ENCODE peak calls at places on chromosomes 5 and 9, in eight cellular contexts. X is spleen, G is sigmoid colon, R is GM12878, I is K562, Y is GM23338, W is transverse colon, Q is stomach. V is an unnamed sample.

GRCh38 chr9:121700165-121700830 is 48.9 kb downstream of the DAB2IP start:
- DNase-seq in R (no peak), W (peak), I (no peak), Y (peak), X (peak), Q (peak), G (peak), V (no peak)

GRCh38 chr9:111399772-111400563 is 69.9 kb upstream of the OR2K2 start:
- DNase-seq in G (no peak), I (peak), W (peak), X (no peak), Q (peak), R (no peak), Y (peak), V (no peak)

GRCh38 chr5:89120719-89121118 is 237.7 kb upstream of the MEF2C start:
- DNase-seq in X (no peak), R (no peak), Y (no peak), G (peak), W (peak), I (no peak), Q (no peak), V (no peak)

GRCh38 chr9:71980266-71981018 is 69.0 kb downstream of the C9orf85 start:
- DNase-seq in W (no peak), Y (no peak), I (no peak), Q (no peak), X (no peak), R (no peak), G (no peak), V (no peak)

GRCh38 chr5:14581333-14581890 is at the start of gene OTULINL:
- DNase-seq in I (peak), Q (peak), X (peak), R (no peak), Y (peak), G (peak), W (peak), V (peak)

GRCh38 chr5:34415559-34416198 is 240.4 kb upstream of the RAI14 start:
- DNase-seq in I (no peak), Q (no peak), G (no peak), X (no peak), R (peak), W (no peak), Y (peak), V (no peak)

GRCh38 chr5:150573216-150573615 is 65.3 kb downstream of the NDST1 start:
- DNase-seq in Y (no peak), W (no peak), G (peak), R (no peak), Q (no peak), I (no peak), X (no peak), V (no peak)

GRCh38 chr9:105681724-105682123 is 12.6 kb upstream of the TMEM38B start:
- DNase-seq in W (no peak), Q (no peak), I (peak), G (no peak), R (no peak), X (no peak), Y (no peak), V (no peak)

GRCh38 chr5:36820900-36821299 is 55.7 kb upstream of the NIPBL start:
- DNase-seq in Y (no peak), G (no peak), Q (no peak), W (no peak), I (peak), R (no peak), X (no peak), V (no peak)

GRCh38 chr5:172417983-172418630 is 36.2 kb downstream of the SH3PXD2B start:
- DNase-seq in W (peak), I (no peak), R (no peak), G (peak), Y (no peak), Q (peak), X (peak), V (no peak)

DNA sequence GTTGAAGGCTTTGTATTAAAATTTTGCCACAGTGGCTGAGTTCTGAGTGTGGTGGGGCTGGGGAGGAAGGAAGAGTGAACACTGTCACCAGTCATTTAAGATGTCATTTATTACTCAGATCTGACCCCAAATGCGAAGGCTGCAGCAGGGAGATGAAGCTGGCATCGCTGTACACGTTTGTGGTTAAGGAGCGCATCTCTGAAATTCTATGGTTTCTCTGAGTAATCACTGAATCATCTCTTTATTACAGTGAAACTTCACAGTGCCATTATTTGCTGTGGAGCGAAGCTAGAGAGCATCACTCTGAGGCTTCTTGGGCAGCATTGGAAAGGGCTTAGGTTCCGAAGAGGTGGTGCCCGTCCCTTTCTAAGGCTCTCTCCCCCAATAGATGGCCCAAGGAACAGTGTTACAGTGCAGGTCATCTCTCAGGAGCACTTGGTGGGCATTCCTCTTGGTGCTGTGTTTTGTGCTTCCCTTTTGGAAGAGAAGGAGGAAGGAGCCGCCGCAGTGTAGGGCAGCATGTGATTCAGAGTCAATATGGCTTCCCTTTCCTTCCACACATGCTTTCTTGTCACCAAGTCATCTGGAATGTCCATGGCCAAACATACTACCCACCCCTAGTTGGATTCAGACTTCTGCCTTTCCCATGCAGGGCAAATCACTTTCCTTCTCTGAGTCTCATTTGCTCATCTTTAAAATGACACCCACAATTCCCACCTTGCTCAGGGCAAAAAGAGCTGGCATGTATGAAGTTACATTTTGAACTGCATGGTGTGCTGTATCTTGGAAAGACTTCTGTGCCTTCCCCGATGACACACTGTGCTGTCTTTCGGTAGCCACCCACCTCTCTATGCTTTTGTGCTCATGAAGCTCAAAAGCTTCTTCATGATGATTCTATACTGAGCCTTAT is 9.3 kb upstream of the TEX48 start:
- DNase-seq in G (no peak), Q (no peak), R (peak), I (no peak), Y (no peak), W (no peak), X (no peak), V (no peak)
- TF ChIP-seq POLR2AphosphoS5 in G (no peak), Q (no peak), R (no peak), I (no peak), Y (no peak), W (no peak), X (no peak), V (peak)

DNA sequence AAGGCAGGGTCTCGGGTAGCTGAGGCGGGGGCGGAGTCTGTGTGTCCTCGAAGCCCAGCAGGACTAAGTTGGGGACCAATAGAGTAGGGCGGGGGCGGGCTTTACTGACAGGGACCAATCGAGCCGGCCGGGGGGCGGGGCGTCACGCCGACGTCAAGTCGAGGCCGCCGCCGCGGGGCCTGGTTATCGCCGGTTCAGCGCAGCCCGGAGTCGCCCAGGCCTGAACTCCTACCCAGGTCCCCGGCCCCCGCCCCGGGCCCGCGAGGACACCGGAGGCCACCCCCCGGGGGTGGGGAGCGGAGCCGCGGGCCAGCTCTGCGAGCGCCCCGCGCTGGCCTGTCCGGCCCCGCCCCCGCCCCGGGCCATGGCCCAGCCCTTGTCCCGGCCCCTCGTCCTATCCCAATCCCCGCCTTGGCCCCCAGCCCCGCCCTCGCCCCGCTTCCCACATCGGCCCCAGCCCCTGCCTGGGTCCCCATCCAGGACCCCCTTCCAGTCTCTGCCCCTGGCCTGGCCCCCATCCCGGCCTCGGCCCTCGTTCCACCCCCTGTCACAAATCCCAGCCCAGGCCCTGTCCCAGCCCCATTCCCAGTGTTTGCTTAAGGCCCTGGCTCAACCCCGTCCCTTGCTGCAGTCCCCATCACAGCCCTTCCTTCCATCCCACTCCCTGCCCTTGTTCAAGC is at the start of gene TMEM8B:
- DNase-seq in W (peak), I (peak), X (peak), Y (peak), G (peak), Q (peak), R (no peak), V (peak)
- TF ChIP-seq POLR2AphosphoS5 in W (peak), I (no peak), X (peak), Y (no peak), G (peak), Q (peak), R (no peak), V (no peak)

GRCh38 chr9:12923472-12924009 is 148.7 kb downstream of the LURAP1L start:
- DNase-seq in W (peak), I (no peak), X (no peak), R (no peak), Q (no peak), Y (no peak), G (no peak), V (no peak)
- TF ChIP-seq POLR2AphosphoS5 in W (peak), I (no peak), X (no peak), R (no peak), Q (peak), Y (no peak), G (peak), V (no peak)

DNA sequence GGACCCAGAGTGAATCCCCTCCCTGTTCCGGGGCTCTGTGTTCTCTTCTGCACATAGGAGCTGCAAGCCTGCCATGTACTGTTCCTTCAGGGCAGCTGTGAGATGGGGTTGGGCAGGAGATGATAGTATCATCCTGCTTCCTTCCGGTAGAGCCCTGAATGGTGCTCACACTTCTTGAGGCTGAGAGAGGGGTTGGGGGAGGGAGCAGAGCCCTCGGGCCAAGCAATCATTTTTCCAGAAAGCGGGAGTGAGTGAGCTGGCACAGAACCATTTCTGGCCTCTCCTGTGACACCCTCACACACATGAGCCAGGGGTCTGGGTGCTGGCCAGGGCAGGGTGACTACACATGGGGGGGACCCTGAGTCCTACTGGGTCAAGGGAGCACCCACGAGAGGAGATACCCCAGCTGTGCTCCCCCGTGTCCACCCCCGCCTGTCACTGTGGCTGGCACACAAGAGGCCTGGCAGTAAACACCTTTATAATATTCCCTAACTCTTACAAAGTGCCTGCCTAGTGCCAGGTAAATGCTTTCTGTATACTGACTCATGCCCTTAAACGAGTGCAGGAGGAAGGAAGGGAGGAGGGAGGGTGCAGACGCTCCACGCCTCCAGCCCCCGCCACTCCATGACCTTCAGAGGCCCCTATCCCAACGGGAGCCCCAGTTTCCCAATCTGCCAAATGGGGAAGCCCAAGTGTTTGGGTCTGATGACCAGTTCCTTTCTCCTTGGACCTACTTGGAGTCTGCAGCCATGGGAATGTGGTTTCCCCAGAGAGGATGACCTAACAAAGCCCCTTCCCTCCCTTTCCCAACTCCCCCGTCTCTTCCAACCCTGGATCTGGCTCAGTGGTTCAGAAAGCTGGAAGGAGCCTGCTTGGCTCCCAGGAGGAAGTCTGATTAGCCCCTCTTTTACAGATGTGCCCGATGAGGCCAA is 15.5 kb downstream of the AKNA start:
- DNase-seq in Q (no peak), G (peak), Y (no peak), I (no peak), R (no peak), W (peak), X (peak), V (no peak)
- TF ChIP-seq POLR2AphosphoS5 in Q (no peak), G (no peak), Y (no peak), I (no peak), R (no peak), W (peak), X (peak), V (no peak)

GRCh38 chr9:38008168-38009034 is 60.6 kb downstream of the SHB start:
- DNase-seq in I (peak), W (peak), Q (peak), G (no peak), R (peak), X (no peak), Y (no peak), V (peak)
- TF ChIP-seq POLR2AphosphoS5 in I (no peak), W (no peak), Q (peak), G (no peak), R (no peak), X (no peak), Y (no peak), V (no peak)

GRCh38 chr9:14993061-14993800 is 83.0 kb upstream of the FREM1 start:
- DNase-seq in I (peak), R (no peak), X (peak), W (peak), Y (peak), G (peak), Q (peak), V (no peak)
- TF ChIP-seq POLR2AphosphoS5 in I (peak), R (no peak), X (peak), W (no peak), Y (peak), G (peak), Q (no peak), V (no peak)

DNA sequence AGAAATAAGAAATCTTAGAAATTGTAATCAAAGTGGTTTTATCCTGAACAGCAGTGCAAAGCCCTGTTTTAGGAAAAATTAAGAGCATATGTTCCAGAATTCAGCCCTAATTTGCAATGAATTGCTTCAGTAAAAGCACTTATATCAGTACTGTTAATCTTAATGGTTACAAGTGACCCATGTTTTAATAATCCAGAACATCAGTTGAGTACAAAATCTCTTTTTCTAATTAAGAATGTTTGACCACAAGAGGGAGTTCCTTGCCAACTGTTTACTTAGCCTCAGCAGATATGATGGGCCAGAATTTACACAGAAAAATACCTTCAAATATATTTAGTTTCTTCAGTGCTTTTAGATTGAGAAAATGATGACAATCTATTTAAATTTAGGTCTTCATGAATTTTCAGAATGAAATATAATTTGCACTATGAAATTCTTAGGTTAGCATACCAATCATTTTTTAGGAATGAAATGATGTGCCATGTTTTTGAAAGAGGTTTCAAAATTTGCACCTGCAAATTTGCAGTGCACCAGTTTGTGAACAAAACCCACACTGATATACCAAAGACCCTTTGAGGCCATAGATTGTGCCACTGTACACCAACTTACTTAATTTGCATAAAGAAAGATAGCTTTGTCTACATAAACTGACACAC is 926.3 kb upstream of the ARRDC3 start:
- DNase-seq in W (no peak), X (no peak), I (peak), Y (peak), R (no peak), G (no peak), Q (no peak), V (no peak)
- TF ChIP-seq POLR2AphosphoS5 in W (no peak), X (no peak), I (no peak), Y (no peak), R (no peak), G (no peak), Q (no peak), V (no peak)

V was measured in GM12892.